ENCODE peak calls at places on chromosome 22, in eight cellular contexts. I, J, U, H, Q, P, B and Y are unnamed samples.

GRCh38 chr22:50711446-50712340 is 26.3 kb upstream of the ACR start:
- DNase-seq in I (no peak), J (no peak), U (no peak), H (no peak), Q (no peak), P (no peak), B (peak), Y (peak)

GRCh38 chr22:45007247-45007945 is 2.4 kb downstream of the PHF21B start:
- DNase-seq in I (no peak), J (no peak), U (no peak), H (peak), Q (no peak), P (peak), B (peak), Y (peak)

GRCh38 chr22:37202706-37203105 is 9.6 kb downstream of the SSTR3 start:
- DNase-seq in I (no peak), J (no peak), U (no peak), H (no peak), Q (no peak), P (no peak), B (no peak), Y (no peak)

GRCh38 chr22:36873614-36874308 is 13.0 kb downstream of the NCF4 start:
- DNase-seq in I (peak), J (peak), U (peak), H (peak), Q (no peak), P (peak), B (peak), Y (peak)

GRCh38 chr22:33070600-33070999 is 12.4 kb upstream of the SYN3 start:
- DNase-seq in I (no peak), J (no peak), U (no peak), H (no peak), Q (no peak), P (no peak), B (no peak), Y (no peak)

GRCh38 chr22:20009582-20010306 is 6.9 kb downstream of the ARVCF start:
- DNase-seq in I (no peak), J (no peak), U (no peak), H (no peak), Q (no peak), P (no peak), B (no peak), Y (no peak)

GRCh38 chr22:32325416-32325801 is 32.3 kb upstream of the RFPL3 start:
- DNase-seq in I (no peak), J (peak), U (no peak), H (peak), Q (no peak), P (no peak), B (no peak), Y (no peak)

GRCh38 chr22:50713571-50714056 is 24.4 kb upstream of the ACR start:
- DNase-seq in I (no peak), J (no peak), U (no peak), H (no peak), Q (no peak), P (no peak), B (no peak), Y (no peak)

GRCh38 chr22:47550524-47551437 is 788.3 kb downstream of the TBC1D22A start:
- DNase-seq in I (no peak), J (no peak), U (no peak), H (no peak), Q (no peak), P (no peak), B (no peak), Y (no peak)

GRCh38 chr22:49365191-49365837 is 462.4 kb downstream of the BRD1 start:
- DNase-seq in I (no peak), J (peak), U (no peak), H (no peak), Q (no peak), P (no peak), B (no peak), Y (no peak)

GRCh38 chr22:40237788-40238424 is 60.2 kb downstream of the TNRC6B start:
- DNase-seq in I (no peak), J (no peak), U (no peak), H (no peak), Q (no peak), P (no peak), B (peak), Y (no peak)

GRCh38 chr22:37082251-37082650 is 27.3 kb downstream of the TMPRSS6 start:
- DNase-seq in I (no peak), J (no peak), U (peak), H (no peak), Q (no peak), P (no peak), B (no peak), Y (no peak)

GRCh38 chr22:37019309-37020191 is at the start of the genes MPST and TST:
- DNase-seq in I (peak), J (peak), U (no peak), H (peak), Q (no peak), P (peak), B (peak), Y (peak)

GRCh38 chr22:46569848-46570695 is 32.7 kb upstream of the CELSR1 start:
- DNase-seq in I (no peak), J (no peak), U (no peak), H (no peak), Q (no peak), P (peak), B (no peak), Y (no peak)

GRCh38 chr22:45516923-45517675 is 14.4 kb downstream of the FBLN1 start:
- DNase-seq in I (peak), J (no peak), U (no peak), H (peak), Q (no peak), P (no peak), B (peak), Y (peak)

GRCh38 chr22:29811377-29811776 is 26.7 kb downstream of the ASCC2 start:
- DNase-seq in I (no peak), J (no peak), U (no peak), H (no peak), Q (no peak), P (no peak), B (no peak), Y (no peak)

GRCh38 chr22:38181453-38182200 is at the start of gene PLA2G6:
- DNase-seq in I (peak), J (peak), U (peak), H (peak), Q (peak), P (peak), B (peak), Y (peak)

GRCh38 chr22:31933406-31933805 is 10.9 kb upstream of the YWHAH start:
- DNase-seq in I (no peak), J (no peak), U (no peak), H (no peak), Q (no peak), P (no peak), B (no peak), Y (no peak)

GRCh38 chr22:23822101-23822671 is 16.6 kb downstream of the DERL3 start:
- DNase-seq in I (no peak), J (no peak), U (no peak), H (no peak), Q (no peak), P (no peak), B (no peak), Y (no peak)

GRCh38 chr22:22881116-22882032 is 6.2 kb upstream of the IGLL5 start:
- DNase-seq in I (no peak), J (peak), U (no peak), H (no peak), Q (no peak), P (no peak), B (no peak), Y (no peak)

GRCh38 chr22:35777335-35777975 is 59.8 kb downstream of the APOL5 start:
- DNase-seq in I (peak), J (no peak), U (peak), H (no peak), Q (no peak), P (no peak), B (peak), Y (peak)

GRCh38 chr22:25368271-25368670 is 148.8 kb downstream of the CRYBB2 start:
- DNase-seq in I (peak), J (no peak), U (peak), H (no peak), Q (no peak), P (no peak), B (peak), Y (peak)

GRCh38 chr22:44360686-44361381 is 48.1 kb upstream of the SHISAL1 start:
- DNase-seq in I (peak), J (no peak), U (peak), H (no peak), Q (peak), P (no peak), B (peak), Y (peak)